ENCODE peak calls at places on chromosomes 11 and 22, in five cellular contexts. One of them, this sample, is unnamed.

GRCh38 chr22:38504731-38505594 is 1.1 kb downstream of the DDX17 start:
- DNase-seq in Jurkat, Clone E6-1: no peak
- DNase-seq in GDM1: no peak
- DNase-seq in K562: peak
- DNase-seq in activated naive CD8-positive, alpha-beta T cell treated with anti-CD3 and anti-CD28 coated beads, Interleukin-2, amount 10 ng/mL, durations not matched to agents 7 days and 5 days: peak
- DNase-seq in this sample: peak

GRCh38 chr11:124760205-124760652 is 1.9 kb downstream of the ESAM start:
- DNase-seq in Jurkat, Clone E6-1: no peak
- DNase-seq in GDM1: no peak
- DNase-seq in K562: no peak
- DNase-seq in activated naive CD8-positive, alpha-beta T cell treated with anti-CD3 and anti-CD28 coated beads, Interleukin-2, amount 10 ng/mL, durations not matched to agents 7 days and 5 days: no peak
- DNase-seq in this sample: no peak

GRCh38 chr11:117143390-117143789 is 697 bp upstream of the PAFAH1B2 start:
- DNase-seq in Jurkat, Clone E6-1: no peak
- DNase-seq in GDM1: no peak
- DNase-seq in K562: peak
- DNase-seq in activated naive CD8-positive, alpha-beta T cell treated with anti-CD3 and anti-CD28 coated beads, Interleukin-2, amount 10 ng/mL, durations not matched to agents 7 days and 5 days: no peak
- DNase-seq in this sample: peak

GRCh38 chr11:97743205-97743742 is 1277.5 kb upstream of the CNTN5 start:
- DNase-seq in Jurkat, Clone E6-1: no peak
- DNase-seq in GDM1: peak
- DNase-seq in K562: no peak
- DNase-seq in activated naive CD8-positive, alpha-beta T cell treated with anti-CD3 and anti-CD28 coated beads, Interleukin-2, amount 10 ng/mL, durations not matched to agents 7 days and 5 days: no peak
- DNase-seq in this sample: no peak

GRCh38 chr11:60183595-60184201 is 815 bp upstream of the MS4A6A start:
- DNase-seq in Jurkat, Clone E6-1: no peak
- DNase-seq in GDM1: no peak
- DNase-seq in K562: no peak
- DNase-seq in activated naive CD8-positive, alpha-beta T cell treated with anti-CD3 and anti-CD28 coated beads, Interleukin-2, amount 10 ng/mL, durations not matched to agents 7 days and 5 days: no peak
- DNase-seq in this sample: no peak

GRCh38 chr22:24155597-24156145 is 25.6 kb upstream of the SUSD2 start:
- DNase-seq in Jurkat, Clone E6-1: no peak
- DNase-seq in GDM1: peak
- DNase-seq in K562: no peak
- DNase-seq in activated naive CD8-positive, alpha-beta T cell treated with anti-CD3 and anti-CD28 coated beads, Interleukin-2, amount 10 ng/mL, durations not matched to agents 7 days and 5 days: peak
- DNase-seq in this sample: peak

GRCh38 chr22:42912049-42912448 is 55.0 kb upstream of the ARFGAP3 start:
- DNase-seq in Jurkat, Clone E6-1: no peak
- DNase-seq in GDM1: peak
- DNase-seq in K562: no peak
- DNase-seq in activated naive CD8-positive, alpha-beta T cell treated with anti-CD3 and anti-CD28 coated beads, Interleukin-2, amount 10 ng/mL, durations not matched to agents 7 days and 5 days: no peak
- DNase-seq in this sample: no peak

GRCh38 chr11:124884340-124884739 is 13.3 kb downstream of the ROBO4 start:
- DNase-seq in Jurkat, Clone E6-1: no peak
- DNase-seq in GDM1: no peak
- DNase-seq in K562: no peak
- DNase-seq in activated naive CD8-positive, alpha-beta T cell treated with anti-CD3 and anti-CD28 coated beads, Interleukin-2, amount 10 ng/mL, durations not matched to agents 7 days and 5 days: no peak
- DNase-seq in this sample: peak

GRCh38 chr22:19843857-19844422 is 10.7 kb downstream of the GNB1L start:
- DNase-seq in Jurkat, Clone E6-1: no peak
- DNase-seq in GDM1: no peak
- DNase-seq in K562: no peak
- DNase-seq in activated naive CD8-positive, alpha-beta T cell treated with anti-CD3 and anti-CD28 coated beads, Interleukin-2, amount 10 ng/mL, durations not matched to agents 7 days and 5 days: no peak
- DNase-seq in this sample: no peak

GRCh38 chr11:79546366-79546765 is 105.5 kb upstream of the TENM4 start:
- DNase-seq in Jurkat, Clone E6-1: no peak
- DNase-seq in GDM1: no peak
- DNase-seq in K562: no peak
- DNase-seq in activated naive CD8-positive, alpha-beta T cell treated with anti-CD3 and anti-CD28 coated beads, Interleukin-2, amount 10 ng/mL, durations not matched to agents 7 days and 5 days: no peak
- DNase-seq in this sample: no peak

GRCh38 chr22:37230673-37231405 is 13.2 kb downstream of the RAC2 start:
- DNase-seq in Jurkat, Clone E6-1: no peak
- DNase-seq in GDM1: no peak
- DNase-seq in K562: no peak
- DNase-seq in activated naive CD8-positive, alpha-beta T cell treated with anti-CD3 and anti-CD28 coated beads, Interleukin-2, amount 10 ng/mL, durations not matched to agents 7 days and 5 days: peak
- DNase-seq in this sample: peak

This sample was measured in activated effector memory CD4-positive, alpha-beta T cell treated with anti-CD3 and anti-CD28 coated beads, Interleukin-2, amount 50 U/mL, for 16 hours.